ENCODE peak calls at places on chromosomes 7 and 10, in six cellular contexts. S is A549, N is HepG2, G is endothelial cell of umbilical vein, B is GM12878, R is K562. Z is an unnamed sample.

GRCh38 chr7:27210441-27211083 is 10.7 kb upstream of the HOXA13 start:
- DNase-seq in N (no peak), G (no peak), R (peak), S (peak), B (no peak), Z (peak)

GRCh38 chr10:12513003-12513365 is 163.6 kb downstream of the CAMK1D start:
- DNase-seq in G (no peak), N (no peak), S (no peak), B (no peak), R (no peak), Z (no peak)

GRCh38 chr7:123747620-123748141 is 1.1 kb downstream of the WASL start:
- DNase-seq in G (peak), N (peak), S (peak), B (no peak), R (peak), Z (peak)

GRCh38 chr10:93402192-93402591 is 79.9 kb downstream of the MYOF start:
- DNase-seq in B (no peak), R (no peak), G (no peak), N (no peak), S (no peak), Z (no peak)

GRCh38 chr7:101119876-101120275 is 7.0 kb upstream of the SERPINE1 start:
- DNase-seq in S (no peak), G (peak), B (no peak), N (no peak), R (no peak), Z (no peak)

GRCh38 chr10:26310361-26310760 is 93.8 kb downstream of the GAD2 start:
- DNase-seq in G (no peak), R (no peak), S (no peak), B (no peak), N (no peak), Z (no peak)

GRCh38 chr10:76942556-76943416 is 694.8 kb downstream of the KCNMA1 start:
- DNase-seq in R (no peak), B (no peak), N (no peak), G (no peak), S (no peak), Z (no peak)

GRCh38 chr7:137399827-137400823 is 56.6 kb upstream of the PTN start:
- DNase-seq in S (no peak), R (no peak), B (no peak), N (no peak), G (no peak), Z (no peak)

GRCh38 chr10:124478517-124478916 is 16.9 kb downstream of the LHPP start:
- DNase-seq in N (no peak), R (no peak), B (no peak), S (no peak), G (no peak), Z (no peak)

GRCh38 chr7:111356941-111357340 is 205.4 kb downstream of the IMMP2L start:
- DNase-seq in N (no peak), B (no peak), S (no peak), R (no peak), G (no peak), Z (no peak)

GRCh38 chr7:151795168-151795754 is 81.7 kb downstream of the PRKAG2 start:
- DNase-seq in G (no peak), R (no peak), N (no peak), B (no peak), S (no peak), Z (no peak)

GRCh38 chr7:101087334-101088068 is 2.2 kb downstream of the TRIM56 start:
- DNase-seq in S (no peak), R (no peak), B (no peak), N (no peak), G (no peak), Z (no peak)

GRCh38 chr7:68224041-68224534 is 1227.5 kb downstream of the TYW1 start:
- DNase-seq in B (no peak), S (no peak), G (no peak), R (no peak), N (no peak), Z (no peak)

GRCh38 chr7:122352454-122352853 is 47.9 kb upstream of the FEZF1 start:
- DNase-seq in G (no peak), N (no peak), S (no peak), B (no peak), R (no peak), Z (no peak)

GRCh38 chr10:49550563-49550962 is 11.6 kb upstream of the ERCC6 start:
- DNase-seq in G (peak), R (no peak), N (no peak), S (no peak), B (no peak), Z (no peak)

GRCh38 chr10:101828734-101829551 is 10.7 kb upstream of the OGA start:
- DNase-seq in R (peak), B (no peak), S (no peak), G (no peak), N (no peak), Z (no peak)

GRCh38 chr10:18472977-18473376 is 178.4 kb downstream of the NSUN6 start:
- DNase-seq in B (no peak), S (no peak), G (no peak), N (no peak), R (peak), Z (peak)

GRCh38 chr10:13983035-13983434 is 347.7 kb downstream of the FRMD4A start:
- DNase-seq in R (no peak), S (no peak), G (no peak), N (no peak), B (no peak), Z (no peak)

GRCh38 chr10:35795131-35795819 is 153.2 kb upstream of the FZD8 start:
- DNase-seq in N (no peak), B (no peak), R (no peak), S (no peak), G (peak), Z (peak)

GRCh38 chr7:34039033-34039432 is 133.7 kb downstream of the BMPER start:
- DNase-seq in S (no peak), R (no peak), B (no peak), G (no peak), N (no peak), Z (no peak)

GRCh38 chr10:30671011-30671616 is 41.6 kb upstream of the LYZL2 start:
- DNase-seq in B (no peak), R (peak), G (peak), N (peak), S (peak), Z (peak)

GRCh38 chr7:28520074-28521015 is 108.0 kb downstream of the CREB5 start:
- DNase-seq in B (no peak), R (no peak), S (no peak), N (no peak), G (no peak), Z (peak)

GRCh38 chr10:21516270-21517131 is 9.0 kb downstream of the SKIDA1 start:
- DNase-seq in B (no peak), G (peak), S (no peak), R (peak), N (no peak), Z (peak)

GRCh38 chr10:52092390-52092789 is 221.7 kb upstream of the DKK1 start:
- DNase-seq in N (no peak), G (no peak), S (no peak), R (no peak), B (no peak), Z (no peak)

GRCh38 chr10:129107525-129107924 is 359.5 kb upstream of the MGMT start:
- DNase-seq in R (no peak), B (no peak), S (no peak), N (no peak), G (no peak), Z (no peak)

GRCh38 chr7:45699726-45700390 is 125.7 kb downstream of the ADCY1 start:
- DNase-seq in B (no peak), R (no peak), G (no peak), N (no peak), S (no peak), Z (no peak)

GRCh38 chr10:28663576-28664368 is 13.5 kb upstream of the BAMBI start:
- DNase-seq in S (peak), R (peak), G (peak), N (peak), B (no peak), Z (peak)

GRCh38 chr7:3092468-3092867 is 48.8 kb upstream of the CARD11 start:
- DNase-seq in N (no peak), B (peak), S (no peak), G (no peak), R (no peak), Z (peak)

GRCh38 chr7:3091631-3092030 is 48.0 kb upstream of the CARD11 start:
- DNase-seq in B (no peak), R (no peak), G (no peak), S (no peak), N (no peak), Z (no peak)

GRCh38 chr7:3097734-3098133 is 54.1 kb upstream of the CARD11 start:
- DNase-seq in R (no peak), G (no peak), N (no peak), B (no peak), S (no peak), Z (no peak)

GRCh38 chr7:3089493-3089892 is 45.8 kb upstream of the CARD11 start:
- DNase-seq in S (peak), N (peak), G (peak), B (no peak), R (peak), Z (peak)

GRCh38 chr7:3095046-3095445 is 51.4 kb upstream of the CARD11 start:
- DNase-seq in S (no peak), N (no peak), R (no peak), B (no peak), G (no peak), Z (peak)
- TF ChIP-seq MYC in S (no peak), N (no peak), R (no peak), B (no peak), G (no peak), Z (no peak)

DNA sequence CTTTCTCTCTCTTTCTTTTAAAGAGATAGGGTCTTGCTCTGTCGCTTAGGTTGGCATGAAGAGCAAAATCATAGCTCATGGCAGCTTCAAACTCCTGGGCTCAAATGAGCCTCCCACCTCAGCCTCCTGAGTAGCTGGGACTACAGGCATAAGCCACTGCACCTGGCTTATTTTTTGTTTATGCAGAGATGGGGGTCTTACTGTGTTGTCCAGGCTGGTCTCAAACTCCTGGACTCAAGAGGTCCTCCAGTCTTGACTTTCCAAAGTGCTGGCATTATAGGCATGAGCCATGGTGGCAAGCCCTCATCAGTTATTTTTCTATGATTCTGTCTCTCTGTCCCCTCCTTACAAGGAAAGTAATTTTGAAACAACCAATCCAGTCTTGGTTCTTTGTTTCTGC is 1.1 kb upstream of the BAG3 start:
- DNase-seq in S (no peak), B (no peak), G (no peak), N (no peak), R (no peak), Z (no peak)
- TF ChIP-seq CTCF in S (no peak), B (no peak), G (no peak), N (no peak), R (no peak), Z (no peak)

GRCh38 chr10:110209399-110209925 is 2.1 kb downstream of the MXI1 start:
- DNase-seq in G (peak), R (peak), B (no peak), N (no peak), S (peak), Z (peak)
- TF ChIP-seq MYC in G (no peak), R (no peak), B (no peak), N (peak), S (peak), Z (no peak)

DNA sequence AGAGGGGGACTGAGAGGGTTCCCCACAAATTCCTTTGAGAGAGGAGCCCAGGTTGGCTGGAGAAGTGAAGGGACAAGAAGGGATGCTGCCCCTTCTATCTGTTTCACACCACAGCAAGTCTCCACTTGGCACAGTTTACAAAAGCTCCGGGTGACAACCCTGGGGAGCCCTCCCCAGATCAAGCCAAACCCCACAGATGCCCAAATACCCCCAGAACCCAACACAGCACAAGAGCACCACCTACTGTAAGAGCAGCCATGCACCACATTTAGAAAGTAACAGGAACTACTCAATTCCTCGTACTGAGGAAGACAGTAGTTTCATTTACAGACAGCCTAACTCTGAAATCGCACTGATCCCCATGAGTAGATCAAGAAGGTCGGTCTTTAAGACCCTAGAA is 67.8 kb upstream of the ATP6V0A4 start:
- DNase-seq in N (no peak), B (peak), S (no peak), G (no peak), R (peak), Z (peak)
- TF ChIP-seq CTCF in N (peak), B (peak), S (peak), G (no peak), R (peak), Z (peak)

Z was measured in NB4.